ENCODE peak calls at places on chromosomes 7 and 10, in four cellular contexts. C is colonic mucosa, A is left lung, Y is AG10803. Z is an unnamed sample.

GRCh38 chr7:24200407-24200806 is 83.6 kb upstream of the NPY start:
- DNase-seq in Y (no peak), C (no peak), A (no peak), Z (no peak)

GRCh38 chr10:75043256-75044121 is 68.0 kb upstream of the SAMD8 start:
- DNase-seq in C (no peak), A (no peak), Y (no peak), Z (no peak)

GRCh38 chr7:41333506-41333905 is 369.4 kb downstream of the INHBA start:
- DNase-seq in C (no peak), A (no peak), Y (peak), Z (no peak)

GRCh38 chr7:114264029-114264428 is 150.6 kb upstream of the FOXP2 start:
- DNase-seq in Y (no peak), A (no peak), C (no peak), Z (no peak)

GRCh38 chr7:22061781-22062180 is 116.1 kb upstream of the CDCA7L start:
- DNase-seq in A (no peak), Y (peak), C (no peak), Z (no peak)

GRCh38 chr7:40519009-40519408 is 384.2 kb downstream of the SUGCT start:
- DNase-seq in C (no peak), Y (no peak), A (no peak), Z (no peak)

GRCh38 chr10:121310151-121310711 is 288.0 kb downstream of the FGFR2 start:
- DNase-seq in Y (no peak), A (no peak), C (no peak), Z (no peak)

GRCh38 chr10:92571649-92572048 is 2.2 kb downstream of the IDE start:
- DNase-seq in A (no peak), Y (peak), C (no peak), Z (no peak)

GRCh38 chr10:8043569-8044306 is 10.8 kb upstream of the GATA3 start:
- DNase-seq in Y (no peak), C (no peak), A (no peak), Z (no peak)
- H3K4me3 ChIP-seq in Y (no peak), C (no peak), A (no peak), Z (no peak)

DNA sequence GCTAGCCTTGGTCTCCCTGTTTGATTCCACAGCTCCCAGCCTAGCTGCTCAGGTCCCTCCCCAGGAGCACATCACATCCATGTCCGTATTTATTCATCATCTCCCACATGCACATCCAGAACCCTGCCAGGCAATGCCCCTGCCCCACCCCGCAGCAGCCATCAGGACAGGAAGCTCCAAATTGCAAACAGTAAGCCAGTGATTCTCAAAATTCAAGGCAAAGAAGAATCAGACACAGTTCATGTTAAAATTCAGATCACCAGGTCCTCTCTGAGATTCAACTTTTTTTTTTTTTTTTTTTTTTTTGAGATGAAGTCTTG is 17.7 kb downstream of the LRRC20 start:
- DNase-seq in A (no peak), Y (no peak), C (no peak), Z (no peak)
- TF ChIP-seq CTCF in A (no peak), Y (no peak), C (no peak), Z (no peak)

DNA sequence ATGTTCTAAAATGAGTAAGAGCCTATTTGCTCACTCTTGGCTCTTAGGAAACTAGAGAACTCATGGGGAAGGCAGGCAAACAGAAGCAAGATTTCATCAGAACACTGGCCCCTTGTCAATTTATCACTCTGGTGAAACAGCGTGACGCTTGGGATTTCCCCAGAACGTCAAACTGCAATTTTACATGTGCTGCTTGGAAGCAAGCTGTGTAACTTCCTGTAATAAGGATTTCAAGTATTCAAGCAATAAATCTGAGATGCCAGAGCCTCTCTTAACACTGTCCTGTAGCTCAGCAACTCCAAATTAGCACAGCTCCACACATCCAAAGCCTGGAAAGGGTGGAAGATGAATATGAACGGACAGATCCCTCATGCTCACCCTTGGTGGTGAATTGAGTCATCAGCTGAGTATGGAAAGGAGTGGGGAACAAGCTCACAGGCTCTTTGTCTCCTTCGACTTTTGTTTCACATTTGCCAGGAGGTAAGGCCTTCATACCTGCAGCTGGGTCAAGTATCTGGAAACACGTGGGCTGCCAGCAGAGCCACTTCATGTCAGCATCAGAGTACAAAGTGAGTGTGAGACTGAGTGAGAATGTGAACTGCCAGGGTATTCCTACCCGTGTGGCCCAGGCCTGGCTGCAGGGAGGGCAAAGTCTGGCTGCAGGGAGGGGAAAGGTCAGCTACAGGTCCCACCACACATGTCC is 140.4 kb upstream of the NAMPT start:
- DNase-seq in Y (peak), C (peak), A (peak), Z (peak)
- H3K4me3 ChIP-seq in Y (peak), C (no peak), A (no peak), Z (no peak)

GRCh38 chr10:5889624-5890518 is at the start of the genes ANKRD16 and FBH1:
- DNase-seq in Y (peak), C (peak), A (peak), Z (peak)
- TF ChIP-seq CTCF in Y (no peak), C (no peak), A (no peak), Z (no peak)

GRCh38 chr7:97971120-97971989 is 18.6 kb downstream of the OCM2 start:
- DNase-seq in Y (peak), C (peak), A (no peak), Z (no peak)
- H3K4me3 ChIP-seq in Y (peak), C (peak), A (peak), Z (peak)